ENCODE peak calls at places on chromosomes 3 and 15, in ten cellular contexts. G is DMS153; W is amniotic stem cell; A is effector CD4-positive, alpha-beta T cell; P is activated T-helper 1 cell treated with Interleukin-2 at 50 U/mL for 16 hours; O is IMR-90; V is RKO; E is AG04450; X is stimulated activated CD8-positive, alpha-beta memory T cell treated with anti-CD3 and anti-CD28 coated beads, Interleukin-2, amount 100 ng/mL, for 48 hours; T is ascending aorta. D is an unnamed sample.

GRCh38 chr3:38545396-38545949 is 49.3 kb downstream of the EXOG start:
- DNase-seq in G (no peak), W (no peak), A (no peak), P (no peak), O (no peak), V (no peak), E (no peak), X (no peak), T (no peak), D (no peak)

GRCh38 chr3:123124936-123125335 is 58.1 kb downstream of the PDIA5 start:
- DNase-seq in G (no peak), W (no peak), A (no peak), P (no peak), O (no peak), V (no peak), E (no peak), X (no peak), T (no peak), D (no peak)

GRCh38 chr3:99330281-99330680 is 308.1 kb upstream of the COL8A1 start:
- DNase-seq in G (no peak), W (no peak), A (no peak), P (no peak), O (peak), V (no peak), E (no peak), X (no peak), T (no peak), D (no peak)

GRCh38 chr3:25910997-25911396 is 121.1 kb downstream of the OXSM start:
- DNase-seq in G (no peak), W (no peak), A (peak), P (no peak), O (peak), V (no peak), E (no peak), X (peak), T (no peak), D (peak)

GRCh38 chr15:85443593-85444328 is 63.4 kb downstream of the AKAP13 start:
- DNase-seq in G (peak), W (no peak), A (no peak), P (no peak), O (peak), V (peak), E (no peak), X (no peak), T (no peak), D (no peak)

GRCh38 chr3:184234224-184234623 is 4.8 kb downstream of the VWA5B2 start:
- DNase-seq in G (no peak), W (peak), A (no peak), P (no peak), O (peak), V (peak), E (peak), X (no peak), T (no peak), D (no peak)

GRCh38 chr15:73631915-73632669 is 1.1 kb downstream of the NPTN start:
- DNase-seq in G (no peak), W (no peak), A (no peak), P (no peak), O (peak), V (peak), E (no peak), X (no peak), T (no peak), D (no peak)

GRCh38 chr3:159881828-159882309 is 106.8 kb upstream of the IL12A start:
- DNase-seq in G (no peak), W (no peak), A (no peak), P (no peak), O (no peak), V (no peak), E (no peak), X (no peak), T (no peak), D (no peak)

GRCh38 chr3:195270350-195271115 is 426 bp downstream of the XXYLT1 start:
- DNase-seq in G (no peak), W (peak), A (no peak), P (no peak), O (peak), V (peak), E (no peak), X (peak), T (no peak), D (peak)

D was measured in T follicular helper cell.